ENCODE peak calls at places on chromosomes 6 and 20, in six cellular contexts. M, G, A, K, I and T are unnamed samples.

GRCh38 chr6:125843593-125843992 is 52.8 kb downstream of the NCOA7 start:
- DNase-seq in M (no peak), G (no peak), A (no peak), K (no peak), I (no peak), T (no peak)

GRCh38 chr6:125858427-125859320 is 67.9 kb downstream of the NCOA7 start:
- DNase-seq in M (peak), G (no peak), A (peak), K (peak), I (no peak), T (no peak)

GRCh38 chr20:3890999-3891929 is 2.1 kb downstream of the PANK2 start:
- DNase-seq in M (no peak), G (no peak), A (no peak), K (no peak), I (no peak), T (no peak)

GRCh38 chr20:39076958-39077357 is 114.8 kb downstream of the DHX35 start:
- DNase-seq in M (no peak), G (no peak), A (no peak), K (no peak), I (no peak), T (no peak)

GRCh38 chr6:56357616-56358373 is 110.4 kb upstream of the COL21A1 start:
- DNase-seq in M (no peak), G (no peak), A (peak), K (no peak), I (no peak), T (no peak)

GRCh38 chr6:17883665-17884500 is 103.6 kb downstream of the KIF13A start:
- DNase-seq in M (no peak), G (no peak), A (no peak), K (no peak), I (no peak), T (no peak)

GRCh38 chr6:142816024-142816423 is 129.0 kb downstream of the HIVEP2 start:
- DNase-seq in M (no peak), G (no peak), A (no peak), K (no peak), I (no peak), T (no peak)

GRCh38 chr20:2741881-2742280 is 49.3 kb downstream of the EBF4 start:
- DNase-seq in M (no peak), G (no peak), A (no peak), K (no peak), I (no peak), T (no peak)

GRCh38 chr20:2065111-2065510 is 36.5 kb upstream of the STK35 start:
- DNase-seq in M (no peak), G (no peak), A (no peak), K (no peak), I (no peak), T (no peak)

GRCh38 chr20:63132715-63133471 is 83.0 kb downstream of the YTHDF1 start:
- DNase-seq in M (no peak), G (peak), A (no peak), K (no peak), I (no peak), T (no peak)

GRCh38 chr20:10761786-10762185 is 88.0 kb upstream of the JAG1 start:
- DNase-seq in M (peak), G (no peak), A (peak), K (no peak), I (no peak), T (no peak)

GRCh38 chr6:16049178-16049577 is 79.7 kb upstream of the MYLIP start:
- DNase-seq in M (no peak), G (no peak), A (no peak), K (no peak), I (no peak), T (no peak)

GRCh38 chr6:12804967-12805645 is 88.5 kb downstream of the PHACTR1 start:
- DNase-seq in M (no peak), G (no peak), A (peak), K (no peak), I (no peak), T (no peak)

GRCh38 chr6:89321131-89321530 is 6.0 kb upstream of the GABRR2 start:
- DNase-seq in M (no peak), G (no peak), A (no peak), K (no peak), I (no peak), T (no peak)

GRCh38 chr6:22227824-22228610 is 68.8 kb downstream of the PRL start:
- DNase-seq in M (no peak), G (no peak), A (peak), K (no peak), I (no peak), T (no peak)

GRCh38 chr6:158653577-158654354 is 3.9 kb downstream of the SYTL3 start:
- DNase-seq in M (no peak), G (peak), A (peak), K (no peak), I (no peak), T (peak)

GRCh38 chr6:19454999-19455392 is 382.2 kb upstream of the ID4 start:
- DNase-seq in M (no peak), G (no peak), A (no peak), K (no peak), I (no peak), T (no peak)

GRCh38 chr20:8129211-8129986 is 2.7 kb upstream of the PLCB1 start:
- DNase-seq in M (no peak), G (no peak), A (no peak), K (no peak), I (no peak), T (no peak)

GRCh38 chr6:111779660-111780059 is 93.6 kb downstream of the FYN start:
- DNase-seq in M (no peak), G (no peak), A (no peak), K (no peak), I (no peak), T (no peak)

GRCh38 chr20:50146732-50147662 is 6.5 kb downstream of the PEDS1 start:
- DNase-seq in M (no peak), G (peak), A (peak), K (no peak), I (peak), T (peak)

DNA sequence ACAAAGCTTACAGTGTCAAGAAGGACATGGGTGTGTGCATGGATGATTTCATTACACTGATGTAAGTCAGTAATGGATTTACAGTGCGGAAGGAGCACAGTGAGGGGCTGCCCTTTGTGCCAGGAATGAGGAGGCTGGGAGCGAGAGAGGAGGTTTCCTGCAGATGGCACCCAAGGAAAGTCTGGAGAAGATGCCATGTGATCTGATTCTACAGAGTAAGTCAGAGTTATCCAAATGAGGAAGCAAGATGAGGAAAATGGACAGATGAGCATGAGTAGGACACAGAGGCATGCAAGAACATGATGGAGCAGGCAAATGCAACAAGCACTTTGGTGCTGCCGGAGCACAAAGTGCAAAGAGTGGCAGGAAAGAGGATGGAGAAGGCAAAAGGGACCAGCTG is 29.7 kb downstream of the MAP7 start:
- DNase-seq in M (no peak), G (no peak), A (no peak), K (no peak), I (no peak), T (no peak)
- H3K4me3 ChIP-seq in M (no peak), G (no peak), A (no peak), K (no peak), I (no peak), T (no peak)

GRCh38 chr6:117409420-117409819 is 16.3 kb downstream of the ROS1 start:
- DNase-seq in M (no peak), G (no peak), A (no peak), K (no peak), I (no peak), T (no peak)

GRCh38 chr6:117401799-117402198 is 23.9 kb downstream of the ROS1 start:
- DNase-seq in M (no peak), G (no peak), A (no peak), K (no peak), I (no peak), T (no peak)

GRCh38 chr6:117399924-117400323 is 25.8 kb downstream of the ROS1 start:
- DNase-seq in M (peak), G (no peak), A (peak), K (no peak), I (no peak), T (no peak)

GRCh38 chr6:117409863-117410262 is 15.9 kb downstream of the ROS1 start:
- DNase-seq in M (no peak), G (no peak), A (no peak), K (no peak), I (no peak), T (no peak)

DNA sequence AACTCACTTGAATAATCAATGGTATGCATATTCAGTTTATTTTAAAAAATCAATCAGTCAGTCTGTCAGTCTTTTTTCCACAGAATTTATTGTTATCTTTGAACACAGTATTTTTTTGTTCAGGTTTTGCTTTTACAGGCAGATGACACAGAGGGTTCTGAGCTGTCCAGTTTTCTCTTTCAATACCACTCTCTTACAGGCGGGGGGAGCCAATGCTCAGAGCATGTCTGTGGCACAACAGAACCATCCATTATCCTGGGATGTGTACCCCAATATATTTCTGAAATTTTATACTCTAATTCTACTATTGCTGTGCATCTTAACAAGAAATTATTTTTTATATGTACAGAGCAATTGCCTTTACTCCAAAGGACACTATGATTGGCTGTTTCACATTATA is 21.2 kb downstream of the ROS1 start:
- DNase-seq in M (no peak), G (no peak), A (peak), K (no peak), I (no peak), T (no peak)
- TF ChIP-seq CTCF in M (no peak), G (no peak), A (peak), K (no peak), I (no peak), T (no peak)

GRCh38 chr6:136550045-136550329 is 235 bp downstream of the MAP7 start:
- DNase-seq in M (no peak), G (no peak), A (no peak), K (no peak), I (no peak), T (no peak)

GRCh38 chr6:136552054-136552453 is 1.8 kb upstream of the MAP7 start:
- DNase-seq in M (no peak), G (no peak), A (no peak), K (no peak), I (no peak), T (no peak)

GRCh38 chr6:136551103-136551502 is 881 bp upstream of the MAP7 start:
- DNase-seq in M (no peak), G (no peak), A (no peak), K (no peak), I (no peak), T (no peak)

GRCh38 chr6:136549359-136550044 is 720 bp downstream of the MAP7 start:
- DNase-seq in M (peak), G (peak), A (no peak), K (no peak), I (peak), T (peak)

GRCh38 chr6:136550330-136551071 is at the start of gene MAP7:
- DNase-seq in M (peak), G (peak), A (peak), K (no peak), I (peak), T (peak)
- H3K4me3 ChIP-seq in M (peak), G (peak), A (peak), K (peak), I (peak), T (peak)

GRCh38 chr6:160260283-160261119 is 1.9 kb upstream of the SLC22A2 start:
- DNase-seq in M (no peak), G (no peak), A (peak), K (no peak), I (no peak), T (no peak)

GRCh38 chr6:160264213-160264612 is 5.6 kb upstream of the SLC22A2 start:
- DNase-seq in M (no peak), G (no peak), A (no peak), K (no peak), I (no peak), T (no peak)

GRCh38 chr6:160263214-160263939 is 4.8 kb upstream of the SLC22A2 start:
- DNase-seq in M (no peak), G (no peak), A (no peak), K (no peak), I (no peak), T (no peak)

GRCh38 chr6:160261120-160261450 is 2.5 kb upstream of the SLC22A2 start:
- DNase-seq in M (no peak), G (no peak), A (no peak), K (no peak), I (no peak), T (no peak)

GRCh38 chr6:160261991-160262718 is 3.5 kb upstream of the SLC22A2 start:
- DNase-seq in M (peak), G (no peak), A (peak), K (no peak), I (no peak), T (no peak)
- TF ChIP-seq CTCF in M (no peak), G (no peak), A (peak), K (no peak), I (no peak), T (no peak)